ENCODE peak calls at places on chromosomes 6 and 20, in six cellular contexts. D is 8988T, C is HuH-7.5, V is sciatic nerve, G is T1000, Y is fibroblast of villous mesenchyme. Z is an unnamed sample.

GRCh38 chr6:90548001-90548400 is 38.9 kb downstream of the MAP3K7 start:
- DNase-seq in G (no peak), V (no peak), Y (peak), D (no peak), C (no peak), Z (no peak)

GRCh38 chr20:53413188-53413631 is 180.4 kb downstream of the ZNF217 start:
- DNase-seq in C (peak), D (peak), Y (no peak), G (no peak), V (no peak), Z (no peak)

GRCh38 chr6:72643214-72643613 is 21.4 kb downstream of the KCNQ5 start:
- DNase-seq in D (no peak), C (no peak), G (no peak), V (no peak), Y (no peak), Z (no peak)

GRCh38 chr6:110509617-110510231 is 33.3 kb upstream of the SLC22A16 start:
- DNase-seq in Y (peak), D (no peak), G (peak), C (no peak), V (no peak), Z (no peak)

GRCh38 chr20:53149652-53150205 is 177.6 kb downstream of the TSHZ2 start:
- DNase-seq in V (no peak), G (no peak), D (no peak), Y (no peak), C (no peak), Z (no peak)

GRCh38 chr20:2400290-2400689 is 19.6 kb downstream of the TGM6 start:
- DNase-seq in Y (no peak), G (no peak), V (no peak), D (no peak), C (no peak), Z (no peak)

GRCh38 chr6:37696841-37697735 is 595 bp downstream of the MDGA1 start:
- DNase-seq in G (no peak), D (peak), Y (no peak), V (peak), C (no peak), Z (peak)

GRCh38 chr20:19285424-19285823 is 73.0 kb downstream of the SLC24A3 start:
- DNase-seq in Y (no peak), G (no peak), C (no peak), D (no peak), V (no peak), Z (no peak)

GRCh38 chr6:56382416-56382940 is 135.1 kb upstream of the COL21A1 start:
- DNase-seq in Y (no peak), G (no peak), C (no peak), V (no peak), D (no peak), Z (no peak)

GRCh38 chr6:19478273-19478672 is 358.9 kb upstream of the ID4 start:
- DNase-seq in Y (no peak), V (no peak), G (no peak), C (no peak), D (no peak), Z (no peak)

GRCh38 chr6:106309766-106310373 is 15.7 kb downstream of the ATG5 start:
- DNase-seq in C (no peak), V (no peak), G (no peak), Y (peak), D (no peak), Z (peak)

GRCh38 chr6:155404937-155405336 is 50.7 kb downstream of the NOX3 start:
- DNase-seq in C (no peak), D (no peak), G (no peak), Y (no peak), V (no peak), Z (no peak)

GRCh38 chr6:142802124-142802523 is 142.9 kb downstream of the HIVEP2 start:
- DNase-seq in G (peak), V (no peak), D (peak), C (no peak), Y (peak), Z (peak)

GRCh38 chr6:153001767-153002612 is 519 bp downstream of the MTRF1L start:
- DNase-seq in V (no peak), G (no peak), D (no peak), C (no peak), Y (peak), Z (no peak)

GRCh38 chr6:128731249-128732165 is 151.4 kb upstream of the LAMA2 start:
- DNase-seq in V (no peak), G (no peak), Y (peak), C (peak), D (no peak), Z (peak)

GRCh38 chr6:35139924-35140524 is 1.1 kb downstream of the TCP11 start:
- DNase-seq in Y (peak), D (no peak), V (peak), C (no peak), G (no peak), Z (no peak)

GRCh38 chr20:39822667-39823066 is 860.5 kb downstream of the DHX35 start:
- DNase-seq in D (no peak), G (no peak), V (no peak), Y (peak), C (no peak), Z (no peak)

GRCh38 chr6:81105998-81106397 is 646.5 kb downstream of the TENT5A start:
- DNase-seq in V (no peak), C (no peak), D (no peak), Y (no peak), G (no peak), Z (no peak)

GRCh38 chr20:58712116-58712822 is 19.7 kb downstream of the NPEPL1 start:
- DNase-seq in G (no peak), D (no peak), V (peak), Y (no peak), C (no peak), Z (no peak)

Z was measured in H54.